ENCODE peak calls at places on chromosomes 3 and 15, in ten cellular contexts. K is A549; D is right atrium auricular region; M is PC-9; G is brain microvascular endothelial cell; Z is omental fat pad; I is neural crest cell; P is CD8-positive, alpha-beta T cell; Y is stomach; F is endothelial cell. J is an unnamed sample.

GRCh38 chr3:134681527-134681910 is 30.7 kb upstream of the KY start:
- DNase-seq in K (no peak), D (no peak), M (no peak), G (no peak), Z (no peak), I (no peak), P (no peak), Y (no peak), F (no peak), J (no peak)

GRCh38 chr15:94070341-94071275 is 160.8 kb upstream of the MCTP2 start:
- DNase-seq in K (peak), D (no peak), M (no peak), G (peak), Z (no peak), I (peak), P (no peak), Y (peak), F (no peak), J (no peak)

GRCh38 chr3:61765109-61765876 is 203.9 kb downstream of the PTPRG start:
- DNase-seq in K (no peak), D (no peak), M (no peak), G (no peak), Z (no peak), I (no peak), P (no peak), Y (no peak), F (no peak), J (no peak)

GRCh38 chr15:96693990-96694517 is 363.6 kb downstream of the NR2F2 start:
- DNase-seq in K (no peak), D (no peak), M (no peak), G (no peak), Z (no peak), I (no peak), P (no peak), Y (no peak), F (no peak), J (no peak)

GRCh38 chr15:41022487-41023090 is 69.3 kb downstream of the CHAC1 start:
- DNase-seq in K (peak), D (no peak), M (peak), G (peak), Z (no peak), I (peak), P (peak), Y (peak), F (peak), J (no peak)

GRCh38 chr15:43067717-43068461 is 37.9 kb downstream of the UBR1 start:
- DNase-seq in K (no peak), D (no peak), M (no peak), G (peak), Z (no peak), I (peak), P (no peak), Y (no peak), F (no peak), J (no peak)

GRCh38 chr3:99242271-99242670 is 340.8 kb upstream of the DCBLD2 start:
- DNase-seq in K (no peak), D (no peak), M (no peak), G (peak), Z (no peak), I (no peak), P (no peak), Y (no peak), F (no peak), J (no peak)

GRCh38 chr3:32371466-32372212 is 20.0 kb upstream of the CMTM7 start:
- DNase-seq in K (no peak), D (no peak), M (no peak), G (no peak), Z (no peak), I (no peak), P (peak), Y (no peak), F (no peak), J (no peak)

GRCh38 chr15:33789141-33789540 is 179.2 kb upstream of the CHRM5 start:
- DNase-seq in K (no peak), D (no peak), M (no peak), G (peak), Z (no peak), I (no peak), P (no peak), Y (no peak), F (no peak), J (no peak)

GRCh38 chr15:79248183-79248582 is 34.3 kb upstream of the ANKRD34C start:
- DNase-seq in K (no peak), D (no peak), M (no peak), G (no peak), Z (no peak), I (no peak), P (no peak), Y (no peak), F (no peak), J (no peak)

GRCh38 chr15:53918180-53919079 is 59.8 kb upstream of the UNC13C start:
- DNase-seq in K (peak), D (no peak), M (no peak), G (no peak), Z (no peak), I (no peak), P (no peak), Y (no peak), F (no peak), J (no peak)

GRCh38 chr3:42226470-42227425 is 39.2 kb downstream of the CCK start:
- DNase-seq in K (no peak), D (no peak), M (no peak), G (no peak), Z (no peak), I (no peak), P (no peak), Y (no peak), F (no peak), J (no peak)

GRCh38 chr3:131454501-131454900 is 48.3 kb downstream of the MRPL3 start:
- DNase-seq in K (no peak), D (no peak), M (no peak), G (no peak), Z (no peak), I (no peak), P (no peak), Y (no peak), F (no peak), J (no peak)

GRCh38 chr3:177602601-177603136 is 405.4 kb upstream of the TBL1XR1 start:
- DNase-seq in K (no peak), D (no peak), M (peak), G (no peak), Z (no peak), I (no peak), P (no peak), Y (no peak), F (no peak), J (no peak)

GRCh38 chr3:61530355-61530754 is 31.0 kb upstream of the PTPRG start:
- DNase-seq in K (peak), D (no peak), M (peak), G (peak), Z (no peak), I (no peak), P (no peak), Y (no peak), F (peak), J (no peak)

GRCh38 chr3:33717866-33718594 is at the start of gene CLASP2:
- DNase-seq in K (peak), D (peak), M (peak), G (peak), Z (peak), I (peak), P (peak), Y (peak), F (peak), J (peak)

GRCh38 chr15:39602143-39602542 is 21.3 kb downstream of the THBS1 start:
- DNase-seq in K (no peak), D (no peak), M (no peak), G (no peak), Z (no peak), I (no peak), P (no peak), Y (no peak), F (no peak), J (no peak)
- TF ChIP-seq CTCF in K (no peak), D (no peak), M (no peak), G (no peak), Z (no peak), I (peak), P (no peak), Y (no peak), F (no peak), J (no peak)

DNA sequence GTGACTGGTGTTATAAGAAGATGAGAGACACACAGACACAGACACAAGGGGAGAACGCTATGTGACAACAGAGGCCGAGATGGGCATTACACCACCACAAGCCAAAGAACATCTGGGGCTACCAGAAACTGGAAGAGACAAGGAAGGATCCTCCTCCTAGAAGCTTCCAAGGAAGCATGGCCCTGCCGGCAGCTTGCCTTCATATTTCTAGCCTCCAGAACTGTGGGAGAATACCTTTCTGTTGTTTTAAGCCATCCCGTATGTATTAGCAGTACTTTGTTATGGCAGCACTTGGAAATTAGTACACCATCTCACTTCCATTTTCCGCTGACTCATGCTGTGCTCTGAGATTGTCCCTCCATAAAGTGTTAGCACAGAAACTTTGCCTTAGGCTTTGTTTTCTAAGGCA is 38.7 kb upstream of the CA12 start:
- DNase-seq in K (peak), D (no peak), M (no peak), G (no peak), Z (no peak), I (no peak), P (no peak), Y (no peak), F (no peak), J (no peak)
- TF ChIP-seq CTCF in K (no peak), D (no peak), M (no peak), G (no peak), Z (no peak), I (no peak), P (no peak), Y (no peak), F (no peak), J (no peak)

GRCh38 chr15:82805994-82806406 is at the start of gene FSD2:
- DNase-seq in K (no peak), D (peak), M (no peak), G (no peak), Z (no peak), I (no peak), P (no peak), Y (no peak), F (no peak), J (no peak)
- TF ChIP-seq CTCF in K (no peak), D (no peak), M (no peak), G (no peak), Z (no peak), I (no peak), P (no peak), Y (no peak), F (no peak), J (no peak)

DNA sequence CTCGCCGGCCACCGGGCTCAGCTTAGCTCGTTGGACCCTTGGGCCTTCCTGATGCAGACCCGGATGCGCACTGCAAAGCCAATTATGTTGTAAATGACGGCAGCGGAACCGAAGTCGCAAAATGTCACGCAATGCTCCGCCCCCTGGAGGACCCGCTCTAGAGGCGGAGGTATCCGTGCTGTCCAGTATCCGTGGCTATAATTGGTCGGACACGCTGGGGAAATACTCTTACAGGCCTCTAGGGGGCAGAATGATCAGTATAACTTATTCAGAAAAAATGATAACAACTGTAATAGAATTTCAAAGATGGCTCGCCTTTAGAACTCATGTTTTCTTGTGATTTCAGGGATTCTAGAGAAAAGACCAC is at the start of gene PRR23B:
- DNase-seq in K (peak), D (no peak), M (no peak), G (no peak), Z (no peak), I (no peak), P (no peak), Y (no peak), F (no peak), J (no peak)
- TF ChIP-seq CTCF in K (no peak), D (no peak), M (peak), G (peak), Z (no peak), I (peak), P (no peak), Y (no peak), F (peak), J (no peak)

DNA sequence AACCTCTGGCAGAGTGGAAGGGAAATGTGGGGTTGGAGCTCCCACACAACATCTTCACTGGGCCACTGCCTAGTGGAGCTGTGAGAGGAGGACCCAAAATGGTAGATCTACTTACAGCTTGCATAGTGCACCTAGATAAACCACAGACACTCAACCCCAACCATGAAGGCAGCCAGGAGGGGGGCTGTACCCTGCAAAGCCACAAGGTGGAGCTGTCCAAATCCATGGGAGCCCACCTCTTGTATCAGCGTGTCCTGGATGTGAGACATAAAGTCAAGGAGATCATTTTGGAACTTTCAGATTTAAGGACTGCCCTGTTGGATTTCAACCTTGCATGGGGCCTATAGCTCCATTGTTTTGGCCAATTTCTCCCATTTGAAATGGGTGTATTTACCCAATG is 20.9 kb downstream of the TP63 start:
- DNase-seq in K (peak), D (no peak), M (no peak), G (peak), Z (no peak), I (peak), P (no peak), Y (no peak), F (peak), J (no peak)
- TF ChIP-seq CTCF in K (no peak), D (no peak), M (peak), G (peak), Z (no peak), I (peak), P (no peak), Y (no peak), F (peak), J (no peak)

DNA sequence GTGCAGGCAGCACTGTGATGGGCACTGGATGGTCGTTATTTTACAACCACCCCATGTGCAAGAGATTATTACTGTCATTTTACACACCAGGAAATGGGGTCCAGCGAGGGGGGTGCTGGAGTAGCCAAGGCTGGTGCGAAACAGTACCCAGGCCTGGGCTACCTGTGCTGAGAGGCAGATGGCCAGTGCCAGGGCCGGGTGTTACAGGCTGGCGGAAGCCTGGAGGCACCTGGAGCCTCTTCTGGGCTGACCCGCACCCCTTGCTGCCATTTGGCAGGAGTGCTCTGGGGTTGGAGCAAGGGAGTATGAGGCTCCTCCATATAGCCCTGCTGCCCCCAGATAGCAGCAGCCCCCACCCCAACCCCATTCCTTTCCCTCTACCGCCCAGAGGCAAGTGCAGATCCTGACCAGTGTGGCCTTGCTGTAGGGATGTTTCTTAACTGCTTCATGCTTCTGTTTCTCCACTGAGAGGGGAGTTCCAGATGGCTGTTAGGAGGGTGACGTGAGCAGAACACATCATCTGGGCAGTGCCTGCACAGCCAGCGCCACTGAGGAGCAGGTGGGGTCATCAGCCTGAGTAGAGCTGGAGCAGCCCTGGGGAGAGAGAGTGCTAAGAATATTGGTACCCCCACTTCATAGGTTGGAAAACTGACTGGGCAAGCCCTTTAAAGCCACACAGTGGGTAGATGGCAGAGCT is 15.3 kb downstream of the SNX33 start:
- DNase-seq in K (no peak), D (no peak), M (no peak), G (no peak), Z (no peak), I (no peak), P (no peak), Y (no peak), F (no peak), J (no peak)
- TF ChIP-seq CTCF in K (no peak), D (no peak), M (no peak), G (no peak), Z (no peak), I (no peak), P (no peak), Y (no peak), F (no peak), J (no peak)

DNA sequence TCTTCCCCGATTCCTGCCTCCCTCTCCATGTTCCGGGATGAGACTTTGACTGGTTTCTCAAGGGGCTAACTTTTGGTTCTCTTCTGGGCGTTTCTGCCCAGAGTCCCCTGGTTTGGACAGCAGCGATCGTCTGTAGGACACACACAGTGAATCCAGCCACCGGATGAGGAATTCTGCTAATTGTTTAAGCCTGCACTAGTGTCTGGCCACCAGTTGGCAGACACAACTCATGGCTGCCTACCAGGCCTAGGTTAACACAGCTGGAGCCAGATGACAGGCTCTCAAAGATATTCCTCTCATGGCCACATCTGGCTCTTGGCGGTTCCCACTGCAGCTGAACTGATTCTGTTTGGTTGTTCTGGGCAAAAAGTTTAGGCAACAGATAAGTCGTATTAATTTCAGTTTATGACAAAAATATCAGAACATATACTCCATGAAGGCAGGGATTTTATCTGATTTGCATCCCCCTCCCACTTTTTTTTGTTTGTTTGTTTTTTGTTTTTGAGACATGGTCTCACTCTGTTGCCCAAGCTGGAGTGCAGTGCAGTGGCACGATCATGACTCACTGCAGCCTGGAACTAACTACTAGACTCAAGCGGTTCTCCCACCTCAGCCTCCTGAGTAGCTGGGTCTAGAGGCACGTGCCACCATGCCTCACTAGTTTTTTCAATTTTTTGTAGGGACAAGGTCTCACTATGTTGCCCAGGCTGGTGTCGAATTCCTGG is 272.8 kb downstream of the FOXP1 start:
- DNase-seq in K (peak), D (no peak), M (no peak), G (peak), Z (no peak), I (no peak), P (no peak), Y (no peak), F (no peak), J (no peak)
- TF ChIP-seq CTCF in K (no peak), D (peak), M (no peak), G (peak), Z (no peak), I (no peak), P (no peak), Y (no peak), F (no peak), J (no peak)

DNA sequence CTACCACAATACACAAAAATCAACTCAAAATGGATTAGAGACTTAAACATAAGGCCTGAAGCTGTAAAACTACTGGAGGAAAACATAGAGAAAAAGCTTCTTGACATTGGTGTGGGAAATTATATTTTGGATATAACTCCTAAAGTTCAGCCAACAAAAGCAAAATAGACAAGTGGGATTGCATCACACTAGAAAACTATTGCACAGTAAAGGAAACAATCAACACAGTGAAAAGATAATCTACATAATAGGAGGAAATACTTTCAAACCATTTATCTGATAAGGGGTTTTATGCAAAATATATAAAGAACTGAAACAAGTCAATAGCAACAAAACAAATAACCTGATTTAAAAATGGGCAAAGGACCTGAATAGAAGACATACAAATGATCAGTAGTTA is 37.6 kb upstream of the TP63 start:
- DNase-seq in K (no peak), D (no peak), M (no peak), G (no peak), Z (no peak), I (no peak), P (no peak), Y (no peak), F (no peak), J (no peak)
- TF ChIP-seq CTCF in K (no peak), D (no peak), M (no peak), G (no peak), Z (no peak), I (no peak), P (no peak), Y (no peak), F (no peak), J (no peak)

GRCh38 chr3:197750396-197750831 is 731 bp downstream of the FYTTD1 start:
- DNase-seq in K (peak), D (peak), M (peak), G (peak), Z (peak), I (peak), P (peak), Y (peak), F (peak), J (no peak)

GRCh38 chr3:197756704-197757103 is 7.0 kb downstream of the FYTTD1 start:
- DNase-seq in K (no peak), D (no peak), M (no peak), G (no peak), Z (no peak), I (no peak), P (no peak), Y (no peak), F (no peak), J (no peak)

GRCh38 chr3:197752107-197752506 is 2.4 kb downstream of the FYTTD1 start:
- DNase-seq in K (no peak), D (no peak), M (no peak), G (no peak), Z (no peak), I (no peak), P (no peak), Y (no peak), F (no peak), J (no peak)

GRCh38 chr3:197750863-197751737 is 1.4 kb downstream of the FYTTD1 start:
- DNase-seq in K (peak), D (peak), M (peak), G (peak), Z (peak), I (peak), P (no peak), Y (peak), F (peak), J (no peak)

GRCh38 chr3:197753263-197753662 is 3.6 kb downstream of the FYTTD1 start:
- DNase-seq in K (no peak), D (no peak), M (no peak), G (no peak), Z (no peak), I (no peak), P (no peak), Y (no peak), F (no peak), J (no peak)
- TF ChIP-seq CTCF in K (no peak), D (no peak), M (no peak), G (no peak), Z (no peak), I (peak), P (no peak), Y (no peak), F (no peak), J (no peak)

GRCh38 chr3:46970391-46971091 is 6.0 kb downstream of the CCDC12 start:
- DNase-seq in K (peak), D (no peak), M (no peak), G (no peak), Z (no peak), I (no peak), P (no peak), Y (peak), F (no peak), J (no peak)
- TF ChIP-seq CTCF in K (no peak), D (no peak), M (no peak), G (no peak), Z (no peak), I (no peak), P (no peak), Y (no peak), F (no peak), J (no peak)

J was measured in D721Med.